ENCODE peak calls at places on chromosomes 11 and 22, in eight cellular contexts. S, L, D, O, V, C, B and A are unnamed samples.

GRCh38 chr11:79708319-79708928 is 267.6 kb upstream of the TENM4 start:
- DNase-seq in S (peak; percentile 31), L (no peak), D (peak; percentile 64), O (peak; percentile 58), V (no peak), C (peak; percentile 63), B (no peak), A (no peak)

GRCh38 chr11:45596571-45596970 is 68.9 kb downstream of the CHST1 start:
- DNase-seq in S (no peak), L (no peak), D (no peak), O (no peak), V (no peak), C (no peak), B (no peak), A (no peak)

GRCh38 chr11:27697679-27698275 is 2.5 kb downstream of the BDNF start:
- DNase-seq in S (peak; percentile 27), L (no peak), D (no peak), O (no peak), V (no peak), C (no peak), B (no peak), A (no peak)

GRCh38 chr11:14445542-14446530 is 53.8 kb downstream of the COPB1 start:
- DNase-seq in S (peak; percentile 82), L (no peak), D (peak; percentile 61), O (no peak), V (no peak), C (no peak), B (no peak), A (no peak)

GRCh38 chr11:121416909-121417567 is 35.1 kb upstream of the SORL1 start:
- DNase-seq in S (peak; percentile 23), L (peak; percentile 68), D (peak; percentile 94), O (peak; percentile 51), V (peak; percentile 72), C (peak; percentile 47), B (peak; percentile 60), A (no peak)

GRCh38 chr11:73158356-73159051 is 16.4 kb upstream of the FCHSD2 start:
- DNase-seq in S (peak; percentile 51), L (no peak), D (no peak), O (no peak), V (no peak), C (no peak), B (no peak), A (no peak)

GRCh38 chr22:48568736-48569330 is 1258.8 kb downstream of the BRD1 start:
- DNase-seq in S (no peak), L (no peak), D (no peak), O (no peak), V (no peak), C (no peak), B (no peak), A (no peak)

GRCh38 chr11:95257596-95257995 is 26.6 kb upstream of the SESN3 start:
- DNase-seq in S (no peak), L (no peak), D (no peak), O (no peak), V (no peak), C (no peak), B (no peak), A (no peak)

GRCh38 chr11:120597250-120597649 is 85.7 kb downstream of the GRIK4 start:
- DNase-seq in S (no peak), L (no peak), D (no peak), O (no peak), V (no peak), C (no peak), B (no peak), A (no peak)

GRCh38 chr11:62105611-62106245 is 18.1 kb upstream of the INCENP start:
- DNase-seq in S (no peak), L (no peak), D (no peak), O (no peak), V (no peak), C (no peak), B (no peak), A (no peak)

GRCh38 chr22:33000342-33001280 is 57.6 kb downstream of the SYN3 start:
- DNase-seq in S (peak; percentile 48), L (peak; percentile 71), D (peak; percentile 44), O (peak; percentile 17), V (peak; percentile 11), C (peak; percentile 5), B (peak; percentile 15), A (peak; percentile 87)

GRCh38 chr11:126138636-126139540 is 72.6 kb downstream of the RPUSD4 start:
- DNase-seq in S (no peak), L (peak; percentile 67), D (no peak), O (no peak), V (no peak), C (no peak), B (no peak), A (no peak)

GRCh38 chr11:135033545-135033944 is 621.5 kb upstream of the B3GAT1 start:
- DNase-seq in S (no peak), L (no peak), D (no peak), O (peak; percentile 6), V (no peak), C (peak; percentile 14), B (no peak), A (no peak)

GRCh38 chr11:68469122-68469521 is 8.6 kb downstream of the PPP6R3 start:
- DNase-seq in S (no peak), L (no peak), D (no peak), O (no peak), V (no peak), C (no peak), B (no peak), A (no peak)

GRCh38 chr11:108592591-108593213 is 866 bp downstream of the EXPH5 start:
- DNase-seq in S (peak; percentile 31), L (peak; percentile 31), D (no peak), O (peak; percentile 30), V (peak; percentile 10), C (peak; percentile 12), B (peak; percentile 44), A (no peak)

GRCh38 chr11:64713031-64713780 is 9.8 kb downstream of the NRXN2 start:
- DNase-seq in S (no peak), L (peak; percentile 42), D (no peak), O (peak; percentile 36), V (no peak), C (peak; percentile 41), B (peak; percentile 17), A (no peak)

GRCh38 chr11:29231991-29232390 is 784.8 kb downstream of the KCNA4 start:
- DNase-seq in S (no peak), L (no peak), D (no peak), O (no peak), V (no peak), C (no peak), B (no peak), A (no peak)

GRCh38 chr11:120546312-120547205 is 35.0 kb downstream of the GRIK4 start:
- DNase-seq in S (peak; percentile 94), L (peak; percentile 70), D (peak; percentile 97), O (peak; percentile 88), V (no peak), C (no peak), B (no peak), A (no peak)

GRCh38 chr11:114058026-114058706 is 1.3 kb upstream of the ZBTB16 start:
- DNase-seq in S (no peak), L (no peak), D (no peak), O (no peak), V (no peak), C (no peak), B (no peak), A (no peak)

GRCh38 chr11:67418476-67419281 is 3.2 kb downstream of the CARNS1 start:
- DNase-seq in S (no peak), L (no peak), D (no peak), O (no peak), V (no peak), C (no peak), B (peak; percentile 72), A (no peak)

GRCh38 chr11:119262668-119263351 is 54.1 kb downstream of the MCAM start:
- DNase-seq in S (peak; percentile 82), L (no peak), D (peak; percentile 86), O (no peak), V (no peak), C (no peak), B (no peak), A (no peak)

GRCh38 chr22:42437488-42438292 is 5.5 kb upstream of the NFAM1 start:
- DNase-seq in S (peak; percentile 61), L (peak; percentile 75), D (peak; percentile 56), O (peak; percentile 48), V (peak; percentile 85), C (peak; percentile 62), B (peak; percentile 87), A (peak; percentile 89)

GRCh38 chr22:40542821-40543540 is 93.5 kb downstream of the MRTFA start:
- DNase-seq in S (no peak), L (no peak), D (no peak), O (no peak), V (no peak), C (no peak), B (no peak), A (no peak)

GRCh38 chr22:39244496-39245129 is at the start of gene PDGFB:
- DNase-seq in S (peak; percentile 34), L (no peak), D (no peak), O (no peak), V (peak; percentile 25), C (peak; percentile 45), B (no peak), A (no peak)

GRCh38 chr11:75269896-75270295 is 29.3 kb downstream of the TPBGL start:
- DNase-seq in S (no peak), L (no peak), D (no peak), O (no peak), V (no peak), C (no peak), B (no peak), A (no peak)

GRCh38 chr22:43850529-43850928 is 11.8 kb downstream of the SULT4A1 start:
- DNase-seq in S (no peak), L (no peak), D (no peak), O (no peak), V (no peak), C (no peak), B (no peak), A (no peak)

GRCh38 chr11:44356351-44356750 is 46.4 kb upstream of the ALX4 start:
- DNase-seq in S (no peak), L (no peak), D (no peak), O (no peak), V (no peak), C (no peak), B (no peak), A (no peak)

GRCh38 chr22:45341503-45341902 is 31.8 kb downstream of the FAM118A start:
- DNase-seq in S (no peak), L (no peak), D (no peak), O (no peak), V (no peak), C (no peak), B (peak; percentile 90), A (no peak)

GRCh38 chr11:95589893-95590612 is 199.5 kb downstream of the FAM76B start:
- DNase-seq in S (no peak), L (peak; percentile 16), D (no peak), O (no peak), V (no peak), C (no peak), B (no peak), A (no peak)

GRCh38 chr11:57762235-57762866 is 749 bp downstream of the CTNND1 start:
- DNase-seq in S (peak; percentile 34), L (no peak), D (no peak), O (peak; percentile 51), V (no peak), C (peak; percentile 28), B (no peak), A (no peak)